ENCODE peak calls at places on chromosomes 16 and 17, in seven cellular contexts. H, E, Y, Z, O, A and G are unnamed samples.

GRCh38 chr17:8894189-8894611 is 26.7 kb upstream of the PIK3R6 start:
- DNase-seq in H (peak; percentile 13), E (no peak), Y (no peak), Z (no peak), O (no peak), A (peak; percentile 5), G (no peak)

GRCh38 chr17:13099079-13099478 is 81.3 kb upstream of the ELAC2 start:
- DNase-seq in H (no peak), E (no peak), Y (no peak), Z (no peak), O (no peak), A (no peak), G (no peak)

GRCh38 chr16:27728691-27729090 is 178.7 kb downstream of the KATNIP start:
- DNase-seq in H (no peak), E (no peak), Y (no peak), Z (peak; percentile 39), O (no peak), A (no peak), G (no peak)

GRCh38 chr17:57440522-57441269 is 184.4 kb downstream of the MSI2 start:
- DNase-seq in H (peak; percentile 89), E (peak; percentile 78), Y (no peak), Z (peak; percentile 76), O (peak; percentile 34), A (peak; percentile 38), G (no peak)

GRCh38 chr16:88387177-88387576 is 4.4 kb downstream of the ZNF469 start:
- DNase-seq in H (no peak), E (no peak), Y (no peak), Z (no peak), O (no peak), A (no peak), G (no peak)

GRCh38 chr17:13107726-13108235 is 90.0 kb upstream of the ELAC2 start:
- DNase-seq in H (no peak), E (no peak), Y (no peak), Z (no peak), O (no peak), A (no peak), G (no peak)

GRCh38 chr16:49273771-49274170 is 7.9 kb downstream of the CBLN1 start:
- DNase-seq in H (no peak), E (no peak), Y (no peak), Z (no peak), O (no peak), A (no peak), G (no peak)

GRCh38 chr17:27424516-27424915 is 31.7 kb upstream of the KSR1 start:
- DNase-seq in H (no peak), E (no peak), Y (no peak), Z (no peak), O (no peak), A (no peak), G (no peak)

GRCh38 chr17:45902892-45903346 is 8.6 kb downstream of the MAPT start:
- DNase-seq in H (no peak), E (no peak), Y (no peak), Z (no peak), O (no peak), A (no peak), G (no peak)

GRCh38 chr16:56279914-56280313 is 88.6 kb downstream of the GNAO1 start:
- DNase-seq in H (no peak), E (no peak), Y (no peak), Z (no peak), O (no peak), A (no peak), G (no peak)

GRCh38 chr17:31490019-31490383 is 98.5 kb downstream of the RAB11FIP4 start:
- DNase-seq in H (no peak), E (no peak), Y (no peak), Z (no peak), O (no peak), A (no peak), G (no peak)

GRCh38 chr16:47309581-47310312 is 151.1 kb downstream of the ITFG1 start:
- DNase-seq in H (no peak), E (no peak), Y (no peak), Z (no peak), O (no peak), A (no peak), G (no peak)

GRCh38 chr17:75566456-75567233 is 21.0 kb upstream of the MYO15B start:
- DNase-seq in H (no peak), E (no peak), Y (no peak), Z (no peak), O (no peak), A (no peak), G (no peak)

DNA sequence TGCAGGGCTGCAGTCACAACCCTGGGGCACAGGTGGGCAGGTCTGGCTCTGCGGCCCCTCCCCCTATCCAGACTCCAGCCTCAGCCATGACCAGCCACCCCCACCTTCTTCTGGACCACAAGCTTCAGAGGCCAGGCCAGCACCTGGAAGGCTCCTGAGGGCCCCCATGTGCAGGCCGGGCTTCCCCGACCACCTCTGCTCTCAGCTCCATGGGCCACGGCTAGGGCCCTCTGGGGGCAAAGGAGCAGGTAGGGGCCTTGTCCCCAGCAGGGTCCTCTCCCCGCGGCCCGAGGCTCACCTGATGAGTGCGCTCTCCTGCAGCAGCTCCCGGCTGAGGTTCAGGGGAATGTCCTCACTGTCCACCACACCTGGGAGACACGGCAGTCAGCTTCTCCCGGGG is 16.9 kb downstream of the DNASE1 start:
- DNase-seq in H (no peak), E (no peak), Y (no peak), Z (no peak), O (no peak), A (no peak), G (no peak)
- H3K36me3 ChIP-seq in H (no peaks in the 10 kb centered on the region), E (peaks cover 30% of the 10 kb centered on the region), Y (peaks cover 39% of the 10 kb centered on the region), Z (peaks cover 33% of the 10 kb centered on the region), O (peaks cover 39% of the 10 kb centered on the region), A (peaks cover 5% of the 10 kb centered on the region), G (peaks cover 65% of the 10 kb centered on the region)

GRCh38 chr16:69204106-69204655 is 17.2 kb downstream of the SNTB2 start:
- DNase-seq in H (no peak), E (no peak), Y (no peak), Z (no peak), O (no peak), A (no peak), G (no peak)
- TF ChIP-seq CTCF in H (no peak), E (no peak), Y (no peak), Z (no peak), O (no peak), A (no peak), G (no peak)

GRCh38 chr16:1310832-1311200 is 1.4 kb downstream of the UBE2I start:
- DNase-seq in H (no peak), E (no peak), Y (no peak), Z (no peak), O (no peak), A (no peak), G (no peak)

GRCh38 chr16:1311738-1312458 is 2.5 kb downstream of the UBE2I start:
- DNase-seq in H (peak; percentile 78), E (no peak), Y (no peak), Z (no peak), O (no peak), A (no peak), G (peak; percentile 51)

GRCh38 chr16:1309888-1310831 is 724 bp downstream of the UBE2I start:
- DNase-seq in H (peak; percentile 87), E (peak; percentile 89), Y (no peak), Z (no peak), O (no peak), A (peak; percentile 65), G (no peak)

GRCh38 chr16:1312459-1312801 is 3.0 kb downstream of the UBE2I start:
- DNase-seq in H (no peak), E (no peak), Y (no peak), Z (no peak), O (no peak), A (no peak), G (no peak)

DNA sequence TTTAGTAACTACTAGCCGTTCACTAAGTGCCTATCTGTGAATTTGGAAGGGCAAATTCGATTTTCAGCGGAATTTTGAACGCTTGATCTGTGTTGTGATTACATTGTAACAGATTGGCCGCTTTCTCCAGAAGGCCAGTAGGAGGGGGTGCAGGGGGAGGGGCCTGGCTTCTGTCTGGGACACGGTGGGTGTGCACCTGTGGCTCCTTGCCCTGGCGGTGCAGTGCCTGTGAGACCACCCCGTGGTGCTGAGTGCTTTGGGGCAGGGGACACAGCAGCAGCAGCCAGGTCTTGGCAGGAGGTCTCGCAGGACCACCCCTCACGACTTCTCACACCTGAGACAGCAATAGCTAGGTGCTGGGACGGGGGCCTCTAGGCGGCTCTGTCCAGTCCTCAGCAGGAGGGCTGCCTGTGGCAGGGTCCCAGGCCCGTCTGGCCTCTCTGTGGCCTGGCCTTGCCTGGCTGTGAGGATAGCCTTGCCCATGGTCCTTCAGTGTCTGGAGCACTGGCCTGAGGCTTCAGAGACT is 1.8 kb downstream of the UBE2I start:
- DNase-seq in H (no peak), E (no peak), Y (no peak), Z (no peak), O (no peak), A (no peak), G (no peak)
- H3K36me3 ChIP-seq in H (no peaks in the 10 kb centered on the region), E (peaks cover 28% of the 10 kb centered on the region), Y (peaks cover 25% of the 10 kb centered on the region), Z (peaks cover 25% of the 10 kb centered on the region), O (peaks cover 34% of the 10 kb centered on the region), A (peaks cover 14% of the 10 kb centered on the region), G (peaks cover 53% of the 10 kb centered on the region)

GRCh38 chr17:11545696-11546095 is 52.6 kb upstream of the DNAH9 start:
- DNase-seq in H (no peak), E (no peak), Y (no peak), Z (no peak), O (no peak), A (no peak), G (no peak)
- TF ChIP-seq CTCF in H (no peak), E (no peak), Y (no peak), Z (no peak), O (no peak), A (no peak), G (no peak)